ENCODE peak calls at places on chromosomes 12 and 14, in seven cellular contexts. R is Peyer's patch, U is stomach, E is transverse colon, Q is GM12891, B is heart left ventricle, C is thyroid gland. O is an unnamed sample.

GRCh38 chr12:117361312-117361670 is at the start of gene NOS1:
- DNase-seq in B (no peak), U (no peak), Q (no peak), C (no peak), E (no peak), R (no peak), O (no peak)

GRCh38 chr14:97575677-97576076 is 778.5 kb downstream of the VRK1 start:
- DNase-seq in R (no peak), C (no peak), U (no peak), Q (no peak), E (no peak), B (no peak), O (no peak)

GRCh38 chr12:62900686-62901272 is 34.2 kb downstream of the PPM1H start:
- DNase-seq in B (no peak), R (no peak), Q (no peak), E (no peak), C (no peak), U (no peak), O (no peak)

GRCh38 chr12:3186546-3187237 is 109.5 kb downstream of the TSPAN9 start:
- DNase-seq in E (no peak), U (no peak), B (no peak), C (peak; percentile 41), R (no peak), Q (no peak), O (no peak)

GRCh38 chr14:103875010-103875409 is 27.6 kb upstream of the PPP1R13B start:
- DNase-seq in R (no peak), Q (no peak), B (no peak), E (no peak), C (no peak), U (no peak), O (no peak)

GRCh38 chr12:102955926-102956737 is 1.3 kb upstream of the ASCL1 start:
- DNase-seq in B (no peak), Q (no peak), U (no peak), C (peak; percentile 24), E (no peak), R (no peak), O (no peak)

GRCh38 chr12:123094349-123095073 is 56.4 kb downstream of the PITPNM2 start:
- DNase-seq in R (no peak), U (peak; percentile 34), B (peak; percentile 63), Q (no peak), C (no peak), E (peak; percentile 33), O (peak; percentile 77)

GRCh38 chr14:61332658-61333029 is 11.3 kb downstream of the PRKCH start:
- DNase-seq in B (no peak), Q (no peak), E (no peak), C (no peak), R (no peak), U (no peak), O (no peak)

GRCh38 chr14:64549805-64550538 is at the start of gene PPP1R36:
- DNase-seq in U (peak; percentile 69), Q (peak; percentile 36), C (peak; percentile 28), E (peak; percentile 81), R (no peak), B (peak; percentile 50), O (no peak)

GRCh38 chr14:84646791-84647500 is 883.0 kb upstream of the FLRT2 start:
- DNase-seq in B (no peak), C (no peak), U (no peak), R (no peak), E (no peak), Q (no peak), O (no peak)

GRCh38 chr12:132445884-132446471 is 44.0 kb upstream of the FBRSL1 start:
- DNase-seq in R (peak; percentile 65), C (peak; percentile 23), E (peak; percentile 67), U (peak; percentile 64), B (peak; percentile 62), Q (no peak), O (peak; percentile 82)

GRCh38 chr12:106386836-106387555 is 29.4 kb downstream of the POLR3B start:
- DNase-seq in C (no peak), Q (no peak), U (no peak), E (no peak), R (no peak), B (no peak), O (no peak)

GRCh38 chr14:52840916-52841315 is 49.5 kb upstream of the GNPNAT1 start:
- DNase-seq in R (no peak), U (no peak), Q (no peak), C (peak; percentile 14), E (no peak), B (peak; percentile 49), O (peak; percentile 25)

GRCh38 chr14:98999901-99000300 is 272.1 kb downstream of the BCL11B start:
- DNase-seq in R (no peak), U (no peak), B (no peak), C (no peak), E (no peak), Q (no peak), O (no peak)

DNA sequence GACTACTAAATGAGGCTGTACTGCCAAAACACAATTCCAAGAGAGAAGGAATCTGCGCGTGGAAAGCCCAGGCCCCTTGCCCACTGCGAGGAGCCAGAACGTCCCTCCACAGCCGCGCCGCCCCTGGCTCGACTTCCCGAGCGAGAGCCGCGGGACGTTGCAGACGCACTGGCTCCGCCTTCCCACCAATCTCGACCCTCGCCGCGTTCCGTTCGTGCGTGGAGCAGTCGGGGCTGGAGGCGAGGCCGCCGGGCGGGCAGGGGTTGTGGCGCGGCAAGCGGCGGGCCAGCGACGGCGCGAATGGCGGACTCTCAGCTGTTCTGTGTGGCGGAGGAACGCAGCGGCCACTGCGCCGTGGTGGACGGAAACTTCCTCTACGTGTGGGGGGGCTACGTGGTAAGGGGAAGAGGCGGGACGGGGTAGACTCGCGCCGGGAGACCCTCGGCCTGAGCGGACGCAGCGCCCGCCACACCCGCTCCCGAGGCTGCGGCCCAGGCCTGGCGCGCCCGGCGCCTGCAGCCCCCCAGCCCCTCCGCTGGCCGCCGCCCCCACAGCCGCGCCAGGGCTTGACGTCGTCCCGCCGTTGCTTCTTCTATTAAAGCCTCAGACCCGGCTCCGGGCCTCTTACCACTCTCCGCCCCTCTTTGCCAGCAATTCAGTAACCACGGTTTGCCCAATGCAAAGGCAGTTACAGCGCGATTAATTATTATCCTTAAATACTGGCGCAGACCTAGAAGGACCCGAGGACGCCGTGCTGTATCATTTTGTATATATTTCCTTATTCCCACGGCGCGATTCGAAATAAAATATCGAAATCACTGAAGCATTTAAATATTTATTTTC is at the start of gene KLHDC1:
- DNase-seq in U (peak; percentile 84), R (peak; percentile 83), B (peak; percentile 94), E (peak; percentile 89), Q (peak; percentile 52), C (peak; percentile 89), O (peak; percentile 47)
- TF ChIP-seq POLR2A in U (peak; percentile 53), R (peak; percentile 83), B (peak; percentile 84), E (peak; percentile 95), Q (no peak), C (peak; percentile 95), O (peak; percentile 71)

GRCh38 chr12:52307836-52308806 is 13.1 kb downstream of the KRT83 start:
- DNase-seq in R (no peak), B (peak; percentile 43), Q (peak; percentile 65), C (peak; percentile 87), U (peak; percentile 67), E (peak; percentile 45), O (no peak)
- TF ChIP-seq POLR2A in R (no peak), B (no peak), Q (no peak), C (peak; percentile 84), U (no peak), E (no peak), O (no peak)

GRCh38 chr12:52992699-52993557 is 13.3 kb upstream of the EIF4B start:
- DNase-seq in C (no peak), B (no peak), Q (no peak), E (peak; percentile 66), U (peak; percentile 37), R (no peak), O (peak; percentile 74)
- TF ChIP-seq POLR2A in C (no peak), B (no peak), Q (no peak), E (no peak), U (no peak), R (no peak), O (no peak)

GRCh38 chr14:54440870-54441868 is at the start of gene CNIH1:
- DNase-seq in C (peak; percentile 92), E (peak; percentile 94), R (peak; percentile 86), B (peak; percentile 95), U (peak; percentile 93), Q (peak; percentile 92), O (peak; percentile 86)
- TF ChIP-seq POLR2A in C (peak; percentile 74), E (peak; percentile 62), R (peak; percentile 43), B (peak; percentile 53), U (no peak), Q (peak; percentile 59), O (peak; percentile 85)

GRCh38 chr12:121536058-121536928 is 44.5 kb downstream of the KDM2B start:
- DNase-seq in B (peak; percentile 95), E (peak; percentile 85), Q (peak; percentile 91), R (peak; percentile 97), U (peak; percentile 78), C (peak; percentile 81), O (peak; percentile 27)
- TF ChIP-seq POLR2A in B (peak; percentile 39), E (no peak), Q (peak; percentile 53), R (no peak), U (no peak), C (peak; percentile 30), O (no peak)

DNA sequence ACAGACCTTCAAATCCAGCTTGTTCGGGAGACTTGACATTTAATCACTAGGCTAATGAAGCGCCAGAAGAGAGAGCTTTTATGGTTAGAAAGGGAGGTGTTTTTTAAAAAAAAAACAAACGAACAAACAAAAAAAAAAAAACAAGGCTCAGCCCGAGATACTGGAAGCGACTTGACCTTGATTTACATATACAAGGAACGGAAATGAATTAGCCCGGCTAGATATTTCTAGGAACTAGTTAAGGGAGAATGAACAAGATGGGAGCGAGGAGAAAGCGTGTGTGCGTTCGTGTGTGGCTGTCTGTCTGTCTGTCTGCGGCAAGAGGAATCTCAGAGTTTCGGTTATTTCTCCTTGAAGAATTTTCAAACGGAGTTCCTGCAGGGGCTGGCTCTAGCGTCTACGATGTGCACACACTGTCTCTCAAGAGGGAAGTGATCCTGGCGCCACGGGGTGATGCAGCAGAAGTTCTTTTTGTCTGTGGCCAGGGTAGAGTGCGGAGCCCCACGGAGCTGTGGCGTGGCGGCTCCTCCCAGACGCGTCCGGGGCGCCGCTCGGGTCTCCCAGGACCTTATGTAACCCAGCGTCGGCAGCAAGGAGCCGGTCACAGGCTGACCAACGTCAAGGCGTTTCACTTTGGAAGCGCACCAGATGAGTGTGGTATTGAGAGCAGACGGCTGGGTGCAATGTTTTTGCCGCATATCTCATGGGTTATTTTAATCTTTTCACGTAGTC is 18.8 kb downstream of the SOCS2 start:
- DNase-seq in U (peak; percentile 70), B (peak; percentile 89), C (peak; percentile 76), R (peak; percentile 71), Q (peak; percentile 25), E (peak; percentile 72), O (peak; percentile 41)
- TF ChIP-seq POLR2A in U (peak; percentile 50), B (peak; percentile 72), C (peak; percentile 65), R (peak; percentile 29), Q (no peak), E (peak; percentile 49), O (peak; percentile 68)